ENCODE peak calls at places on chromosomes 7 and 10, in nine cellular contexts. B is upper lobe of left lung, L is endothelial cell of umbilical vein, G is spleen, T is breast epithelium, P is Panc1, I is sigmoid colon, A is HL-60, J is GM12891. Z is an unnamed sample.
A peak's percentile ranks its signal among the peaks of the same experiment; 100 is the strongest.

GRCh38 chr7:81439591-81439990 is 330.3 kb downstream of the HGF start:
- DNase-seq in B (no peak), L (no peak), G (no peak), T (no peak), P (no peak), I (no peak), A (no peak), J (no peak), Z (no peak)

GRCh38 chr10:50381637-50382036 is 130.3 kb upstream of the ASAH2 start:
- DNase-seq in B (no peak), L (no peak), G (no peak), T (no peak), P (no peak), I (no peak), A (no peak), J (no peak), Z (no peak)

GRCh38 chr7:102018876-102019275 is 201.4 kb downstream of the CUX1 start:
- DNase-seq in B (no peak), L (no peak), G (peak; percentile 29), T (no peak), P (no peak), I (no peak), A (no peak), J (no peak), Z (no peak)

GRCh38 chr7:144936314-144936713 is 100.5 kb upstream of the TPK1 start:
- DNase-seq in B (no peak), L (no peak), G (no peak), T (no peak), P (no peak), I (no peak), A (no peak), J (no peak), Z (no peak)

GRCh38 chr10:123678376-123678775 is 12.2 kb downstream of the GPR26 start:
- DNase-seq in B (no peak), L (no peak), G (no peak), T (no peak), P (no peak), I (peak; percentile 26), A (no peak), J (no peak), Z (no peak)

GRCh38 chr7:83415840-83416239 is 233.1 kb downstream of the SEMA3E start:
- DNase-seq in B (no peak), L (no peak), G (no peak), T (no peak), P (no peak), I (no peak), A (no peak), J (no peak), Z (no peak)

GRCh38 chr10:4043897-4044296 is 258.9 kb upstream of the KLF6 start:
- DNase-seq in B (no peak), L (peak; percentile 97), G (no peak), T (no peak), P (no peak), I (no peak), A (no peak), J (no peak), Z (no peak)

GRCh38 chr7:19116121-19117080 is 1.0 kb downstream of the TWIST1 start:
- DNase-seq in B (no peak), L (peak; percentile 37), G (peak; percentile 74), T (no peak), P (no peak), I (peak; percentile 70), A (no peak), J (no peak), Z (no peak)

GRCh38 chr7:156618078-156618790 is 22.3 kb upstream of the RNF32 start:
- DNase-seq in B (no peak), L (no peak), G (no peak), T (no peak), P (no peak), I (no peak), A (no peak), J (no peak), Z (no peak)

GRCh38 chr10:33735463-33735862 is 401.0 kb upstream of the NRP1 start:
- DNase-seq in B (no peak), L (no peak), G (no peak), T (no peak), P (no peak), I (no peak), A (no peak), J (no peak), Z (no peak)

DNA sequence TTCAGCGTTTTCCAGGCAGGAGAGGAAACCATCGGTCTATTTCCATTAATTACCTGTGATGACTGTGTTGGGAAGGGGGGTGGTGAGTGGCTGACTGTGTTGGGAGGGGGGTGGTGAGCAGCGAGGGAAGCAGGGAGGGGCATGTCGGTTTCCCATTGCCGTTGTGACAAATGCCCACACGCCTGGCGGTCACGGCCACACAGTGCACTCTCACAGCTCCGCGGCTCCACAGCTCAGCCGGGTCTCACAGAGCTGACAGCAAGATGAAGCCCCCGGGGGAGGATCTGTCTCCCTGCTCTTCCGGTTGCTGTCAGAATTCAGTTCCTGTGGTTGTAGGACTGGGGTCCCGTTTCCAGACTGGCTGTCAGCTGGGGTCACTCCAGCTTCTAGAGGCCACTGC is 39.0 kb downstream of the AP5Z1 start:
- DNase-seq in B (no peak), L (no peak), G (peak; percentile 59), T (no peak), P (no peak), I (no peak), A (no peak), J (no peak), Z (no peak)
- TF ChIP-seq POLR2AphosphoS5 in B (no peak), L (no peak), G (no peak), T (no peak), P (no peak), I (no peak), A (no peak), J (no peak), Z (no peak)

GRCh38 chr7:39133088-39133487 is 155.4 kb downstream of the POU6F2 start:
- DNase-seq in B (no peak), L (no peak), G (no peak), T (no peak), P (no peak), I (no peak), A (no peak), J (no peak), Z (no peak)
- TF ChIP-seq POLR2AphosphoS5 in B (no peak), L (no peak), G (no peak), T (no peak), P (no peak), I (no peak), A (no peak), J (no peak), Z (no peak)

GRCh38 chr10:63084690-63085377 is 48.3 kb upstream of the NRBF2 start:
- DNase-seq in B (no peak), L (no peak), G (no peak), T (no peak), P (no peak), I (no peak), A (no peak), J (no peak), Z (no peak)

GRCh38 chr10:63083904-63084689 is 49.0 kb upstream of the NRBF2 start:
- DNase-seq in B (peak; percentile 69), L (peak; percentile 67), G (no peak), T (peak; percentile 76), P (peak; percentile 77), I (peak; percentile 89), A (peak; percentile 68), J (peak; percentile 17), Z (no peak)
- TF ChIP-seq POLR2AphosphoS5 in B (no peak), L (no peak), G (peak; percentile 13), T (no peak), P (no peak), I (no peak), A (no peak), J (no peak), Z (no peak)

DNA sequence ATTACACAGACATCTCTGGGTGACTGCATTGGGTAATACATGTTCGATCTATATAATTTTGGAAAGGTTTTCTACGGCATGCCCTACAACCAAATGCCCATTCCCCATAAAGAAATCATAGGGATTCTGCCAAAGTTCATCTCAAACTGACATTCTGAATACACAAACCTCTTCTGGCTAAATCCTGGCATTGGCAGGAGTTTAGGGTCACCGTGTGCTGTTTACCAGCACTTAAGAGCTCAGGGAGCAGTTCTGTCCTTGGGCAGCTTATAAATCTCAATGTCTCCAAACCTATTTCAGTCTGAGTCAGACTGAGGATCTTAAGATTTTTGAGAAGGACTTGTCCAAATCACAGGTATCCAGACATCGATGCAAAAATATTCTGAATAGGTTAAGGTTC is 809.6 kb upstream of the LRRN3 start:
- DNase-seq in B (no peak), L (no peak), G (no peak), T (no peak), P (no peak), I (no peak), A (no peak), J (no peak), Z (no peak)
- TF ChIP-seq POLR2AphosphoS5 in B (no peak), L (no peak), G (no peak), T (no peak), P (no peak), I (no peak), A (no peak), J (no peak), Z (no peak)

GRCh38 chr10:58951750-58952149 is 224.7 kb upstream of the PHYHIPL start:
- DNase-seq in B (no peak), L (no peak), G (no peak), T (no peak), P (no peak), I (no peak), A (no peak), J (no peak), Z (no peak)

GRCh38 chr10:58951087-58951486 is 225.4 kb upstream of the PHYHIPL start:
- DNase-seq in B (no peak), L (no peak), G (no peak), T (no peak), P (no peak), I (no peak), A (no peak), J (no peak), Z (no peak)

GRCh38 chr10:58952747-58953466 is 223.5 kb upstream of the PHYHIPL start:
- DNase-seq in B (no peak), L (peak; percentile 47), G (no peak), T (no peak), P (peak; percentile 25), I (no peak), A (peak; percentile 11), J (no peak), Z (no peak)

GRCh38 chr10:58950618-58951017 is 225.8 kb upstream of the PHYHIPL start:
- DNase-seq in B (no peak), L (no peak), G (no peak), T (no peak), P (no peak), I (no peak), A (no peak), J (no peak), Z (no peak)

DNA sequence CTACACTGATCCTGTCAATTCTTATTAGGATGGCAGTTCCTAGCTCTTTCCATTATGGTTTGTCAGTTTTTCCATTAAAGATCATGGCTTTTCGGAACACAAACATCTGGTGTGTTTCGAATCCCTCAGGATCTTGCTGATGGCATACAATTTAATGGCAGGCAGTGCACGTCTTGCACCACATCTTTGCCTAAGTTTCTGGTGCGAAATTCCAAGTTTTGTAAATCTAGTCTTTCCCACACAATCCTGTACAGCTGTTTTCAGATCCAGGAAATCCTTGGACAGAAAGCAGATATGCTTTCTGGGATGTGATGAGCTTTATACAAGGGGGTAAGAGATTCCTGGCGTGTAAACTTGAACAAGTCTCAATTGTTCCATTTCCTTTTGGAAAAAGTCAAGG is 224.3 kb upstream of the PHYHIPL start:
- DNase-seq in B (no peak), L (no peak), G (no peak), T (no peak), P (no peak), I (peak; percentile 68), A (no peak), J (no peak), Z (no peak)
- TF ChIP-seq POLR2AphosphoS5 in B (no peak), L (no peak), G (no peak), T (no peak), P (no peak), I (peak; percentile 75), A (no peak), J (no peak), Z (no peak)

GRCh38 chr7:27179503-27180430 is 5.3 kb downstream of the HOXA11 start:
- DNase-seq in B (peak; percentile 51), L (peak; percentile 90), G (peak; percentile 89), T (no peak), P (no peak), I (peak; percentile 93), A (peak; percentile 53), J (no peak), Z (peak; percentile 66)
- TF ChIP-seq POLR2AphosphoS5 in B (no peak), L (no peak), G (peak; percentile 25), T (peak; percentile 10), P (no peak), I (peak; percentile 66), A (no peak), J (no peak), Z (no peak)